ENCODE peak calls at places on chromosomes 1 and 21, in seven cellular contexts. R is colonic mucosa, S is epithelial cell of esophagus, X is IMR-90, G is heart left ventricle, A is GM12865, Z is bronchial epithelial cell. U is an unnamed sample.
A peak's percentile ranks its signal among the peaks of the same experiment; 100 is the strongest.

GRCh38 chr1:81710858-81711257 is 89.9 kb upstream of the ADGRL2 start:
- DNase-seq in R (no peak), S (no peak), X (no peak), A (no peak), Z (no peak), G (no peak), U (no peak)

GRCh38 chr1:119374208-119374877 is 5.8 kb downstream of the HAO2 start:
- DNase-seq in A (peak; percentile 32), Z (peak; percentile 30), X (no peak), R (no peak), G (no peak), S (no peak), U (no peak)

GRCh38 chr1:110235181-110235838 is 25.2 kb downstream of the KCNC4 start:
- DNase-seq in R (no peak), G (no peak), A (no peak), Z (no peak), S (no peak), X (no peak), U (no peak)

GRCh38 chr1:6899141-6899540 is 113.9 kb downstream of the CAMTA1 start:
- DNase-seq in A (no peak), R (no peak), G (no peak), S (no peak), Z (no peak), X (peak; percentile 13), U (peak; percentile 60)

GRCh38 chr1:30446100-30446499 is 277.3 kb downstream of the MATN1 start:
- DNase-seq in R (no peak), Z (no peak), S (no peak), G (no peak), A (no peak), X (no peak), U (no peak)

GRCh38 chr1:227726924-227727599 is 8.0 kb downstream of the JMJD4 start:
- DNase-seq in A (peak; percentile 33), S (no peak), X (no peak), Z (no peak), R (no peak), G (no peak), U (no peak)

GRCh38 chr1:201013031-201013485 is 10.5 kb downstream of the KIF21B start:
- DNase-seq in A (no peak), Z (no peak), X (no peak), R (peak; percentile 55), G (no peak), S (no peak), U (no peak)

GRCh38 chr1:77347646-77348045 is 65.8 kb downstream of the AK5 start:
- DNase-seq in Z (peak; percentile 69), G (no peak), X (peak; percentile 89), R (no peak), A (no peak), S (peak; percentile 79), U (peak; percentile 92)

GRCh38 chr21:33976980-33977720 is 61.5 kb upstream of the ATP5PO start:
- DNase-seq in S (no peak), A (peak; percentile 38), X (no peak), G (no peak), Z (no peak), R (no peak), U (no peak)

GRCh38 chr1:236809133-236809532 is 14.0 kb downstream of the MTR start:
- DNase-seq in Z (no peak), R (no peak), X (peak; percentile 2), A (no peak), G (no peak), S (peak; percentile 10), U (no peak)

GRCh38 chr1:159943908-159944622 is 1.3 kb downstream of the IGSF9 start:
- DNase-seq in R (no peak), X (no peak), Z (peak; percentile 79), A (no peak), S (peak; percentile 80), G (no peak), U (no peak)

GRCh38 chr1:159947942-159948341 is 2.5 kb upstream of the IGSF9 start:
- DNase-seq in S (no peak), G (no peak), A (no peak), Z (no peak), R (no peak), X (no peak), U (no peak)

GRCh38 chr1:159944623-159945455 is 574 bp downstream of the IGSF9 start:
- DNase-seq in S (peak; percentile 42), X (no peak), A (no peak), Z (peak; percentile 29), R (no peak), G (no peak), U (no peak)

GRCh38 chr1:159945483-159946241 is at the start of gene IGSF9:
- DNase-seq in X (peak; percentile 49), R (peak; percentile 95), S (peak; percentile 99), Z (peak; percentile 95), A (peak; percentile 40), G (peak; percentile 89), U (peak; percentile 45)

DNA sequence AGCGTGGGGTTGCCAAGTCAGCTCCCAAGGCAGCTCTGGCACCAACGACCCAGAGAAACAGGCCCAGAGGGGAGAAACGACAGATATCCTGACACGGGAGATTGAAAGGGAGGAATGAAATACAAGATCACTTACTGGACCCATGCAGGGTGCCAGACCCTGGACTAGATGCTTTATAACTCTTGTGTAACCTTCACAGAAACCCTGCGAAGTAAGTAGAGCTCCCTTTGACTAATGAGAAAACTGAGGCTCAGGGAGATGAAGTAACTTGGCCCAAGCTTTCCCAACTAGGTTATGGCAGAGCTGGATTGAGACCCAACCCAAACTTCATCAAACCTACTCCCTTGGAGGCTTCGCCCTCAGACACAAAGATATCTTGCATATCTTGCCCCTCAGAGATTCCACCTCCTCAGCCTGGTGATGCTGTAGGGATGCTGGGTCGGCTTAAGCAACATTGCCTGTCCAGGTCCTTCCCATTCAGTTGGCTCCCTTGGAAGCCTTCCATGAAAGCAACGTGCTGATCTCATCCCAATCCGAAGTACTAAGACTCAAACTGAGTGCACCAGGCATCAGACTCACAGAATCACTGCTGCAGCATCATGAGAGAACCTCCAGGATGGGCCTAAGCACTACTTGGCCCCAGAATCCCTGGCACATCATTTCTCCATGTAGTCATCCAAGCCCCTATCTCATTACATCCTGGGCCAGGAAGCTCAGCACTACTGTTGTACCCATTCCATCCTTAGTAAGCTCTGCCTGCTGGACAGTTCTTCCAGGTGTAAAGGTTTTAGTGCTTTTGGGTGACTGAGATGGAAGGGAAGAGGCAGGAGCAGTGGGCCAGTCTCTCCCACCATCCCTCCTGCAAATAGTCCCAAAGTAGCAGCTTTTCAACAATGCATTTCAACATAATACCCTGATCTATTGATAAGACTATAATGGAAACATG is 1.1 kb upstream of the IGSF9 start:
- DNase-seq in R (no peak), A (no peak), Z (no peak), S (no peak), X (no peak), G (no peak), U (no peak)
- H3K4me3 ChIP-seq in R (no peak overlapping the region), A (no peak overlapping the region), Z (no peak overlapping the region), S (no peak overlapping the region), X (no peak overlapping the region), G (peak overlapping the region; percentile 46), U (no peak overlapping the region)

DNA sequence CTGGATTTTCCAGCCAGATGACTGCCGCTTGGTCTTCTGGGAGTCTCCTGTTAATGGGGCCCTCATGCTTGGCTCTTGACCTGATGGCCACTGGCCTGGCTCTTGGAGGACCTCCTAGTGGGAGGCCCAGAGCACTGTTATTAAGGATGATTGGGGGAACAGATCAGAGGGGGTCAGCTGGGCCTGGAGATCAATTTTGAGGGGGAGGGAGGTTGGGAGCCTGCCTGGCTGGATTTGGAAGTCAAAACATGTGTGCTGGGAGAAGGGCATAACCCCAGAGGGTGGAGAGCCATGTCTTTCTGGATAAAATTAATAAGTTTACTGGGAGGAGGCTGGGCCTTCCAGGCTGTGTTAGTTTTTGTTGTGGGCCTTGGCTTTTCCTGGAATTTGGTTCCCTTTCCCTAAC is 1.3 kb downstream of the FGGY start:
- DNase-seq in Z (no peak), G (no peak), S (no peak), R (no peak), A (no peak), X (no peak), U (no peak)
- TF ChIP-seq CTCF in Z (no peak), G (no peak), S (no peak), R (no peak), A (no peak), X (no peak), U (no peak)

GRCh38 chr1:165832902-165833301 is 5.5 kb downstream of the UCK2 start:
- DNase-seq in Z (no peak), S (no peak), G (no peak), A (no peak), X (no peak), R (no peak), U (no peak)

GRCh38 chr1:165834881-165835280 is 7.5 kb downstream of the UCK2 start:
- DNase-seq in A (no peak), R (no peak), X (no peak), G (no peak), S (no peak), Z (no peak), U (no peak)

GRCh38 chr1:165831146-165831545 is 3.7 kb downstream of the UCK2 start:
- DNase-seq in R (no peak), A (no peak), S (no peak), G (no peak), Z (no peak), X (no peak), U (no peak)

GRCh38 chr1:165834229-165834628 is 6.8 kb downstream of the UCK2 start:
- DNase-seq in Z (no peak), G (no peak), A (no peak), S (no peak), R (no peak), X (no peak), U (no peak)

DNA sequence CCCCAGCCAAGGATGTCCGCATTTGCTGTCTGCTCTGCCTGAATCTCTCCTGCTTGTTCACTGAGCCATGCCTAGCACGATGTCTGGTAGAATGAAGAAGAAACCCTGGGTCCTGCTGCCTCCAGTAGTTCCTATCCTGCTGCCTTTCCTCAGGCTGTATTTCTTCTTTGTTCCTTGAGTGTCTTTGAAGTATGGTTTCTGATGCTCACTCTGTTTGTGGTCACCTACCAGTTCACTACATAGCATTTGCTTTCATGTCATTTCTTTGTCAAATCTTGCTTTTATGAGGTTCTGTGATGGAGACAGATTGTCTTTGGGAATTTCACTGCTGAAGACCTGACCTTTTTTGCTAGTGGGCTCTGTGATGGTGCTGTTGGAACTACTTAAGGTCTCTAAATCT is 5.9 kb downstream of the UCK2 start:
- DNase-seq in S (no peak), Z (no peak), X (no peak), A (no peak), G (no peak), R (no peak), U (no peak)
- H3K4me3 ChIP-seq in S (no peak overlapping the region), Z (no peak overlapping the region), X (no peak overlapping the region), A (no peak overlapping the region), G (no peak overlapping the region), R (no peak overlapping the region), U (no peak overlapping the region)

GRCh38 chr1:39110325-39110851 is 84.2 kb downstream of the NDUFS5 start:
- DNase-seq in A (no peak), X (peak; percentile 76), G (no peak), Z (peak; percentile 70), R (no peak), S (peak; percentile 79), U (peak; percentile 97)

GRCh38 chr1:39113109-39113743 is 87.1 kb downstream of the NDUFS5 start:
- DNase-seq in S (peak; percentile 85), G (no peak), R (no peak), Z (peak; percentile 93), X (no peak), A (no peak), U (peak; percentile 30)

GRCh38 chr1:39109653-39110052 is 83.5 kb downstream of the NDUFS5 start:
- DNase-seq in R (no peak), Z (no peak), G (no peak), S (no peak), A (peak; percentile 43), X (no peak), U (no peak)

GRCh38 chr1:39107891-39108290 is 81.7 kb downstream of the NDUFS5 start:
- DNase-seq in R (no peak), S (no peak), A (no peak), G (no peak), Z (no peak), X (no peak), U (peak; percentile 39)

GRCh38 chr1:39110882-39111281 is 84.7 kb downstream of the NDUFS5 start:
- DNase-seq in Z (peak; percentile 63), G (no peak), A (no peak), R (no peak), X (peak; percentile 68), S (peak; percentile 76), U (peak; percentile 85)
- TF ChIP-seq CTCF in Z (no peak), G (no peak), A (no peak), R (no peak), X (no peak), S (no peak), U (no peak)

U was measured in AG10803.